ENCODE peak calls at places on chromosomes 2 and 18, in six cellular contexts. P is foreskin fibroblast, U is astrocyte of the cerebellum, D is HFFc6, N is fibroblast of mammary gland, R is cardiac muscle cell. H is an unnamed sample.

GRCh38 chr2:39128919-39129391 is 8.1 kb upstream of the SOS1 start:
- DNase-seq in P (no peak), U (no peak), D (no peak), N (peak), R (peak), H (no peak)

GRCh38 chr2:236712961-236713673 is 143.5 kb downstream of the ACKR3 start:
- DNase-seq in P (no peak), U (no peak), D (no peak), N (no peak), R (no peak), H (no peak)

GRCh38 chr2:148930046-148930775 is 55.2 kb downstream of the KIF5C start:
- DNase-seq in P (peak), U (no peak), D (no peak), N (peak), R (peak), H (no peak)

GRCh38 chr2:184680825-184681224 is 82.5 kb downstream of the ZNF804A start:
- DNase-seq in P (no peak), U (no peak), D (no peak), N (no peak), R (no peak), H (no peak)

GRCh38 chr2:221501210-221501882 is 70.8 kb downstream of the EPHA4 start:
- DNase-seq in P (peak), U (peak), D (peak), N (peak), R (peak), H (no peak)

GRCh38 chr18:57048351-57048750 is 98.5 kb upstream of the BOD1L2 start:
- DNase-seq in P (no peak), U (no peak), D (no peak), N (no peak), R (no peak), H (no peak)

GRCh38 chr2:201654611-201655384 is 11.5 kb upstream of the TMEM237 start:
- DNase-seq in P (peak), U (peak), D (peak), N (peak), R (peak), H (no peak)

GRCh38 chr2:8754056-8754790 is 72.4 kb downstream of the ID2 start:
- DNase-seq in P (peak), U (peak), D (no peak), N (peak), R (peak), H (no peak)

GRCh38 chr2:119291588-119292167 is 68.0 kb downstream of the STEAP3 start:
- DNase-seq in P (no peak), U (no peak), D (no peak), N (no peak), R (no peak), H (no peak)

GRCh38 chr18:36153203-36153602 is 23.5 kb downstream of the ELP2 start:
- DNase-seq in P (peak), U (peak), D (peak), N (peak), R (peak), H (no peak)

GRCh38 chr2:26444236-26444635 is 33.7 kb downstream of the OTOF start:
- DNase-seq in P (no peak), U (no peak), D (no peak), N (no peak), R (no peak), H (no peak)

GRCh38 chr2:39787950-39788349 is 8.9 kb upstream of the THUMPD2 start:
- DNase-seq in P (peak), U (no peak), D (no peak), N (no peak), R (no peak), H (no peak)

GRCh38 chr2:53784431-53784830 is 2.3 kb downstream of the ASB3 start:
- DNase-seq in P (peak), U (no peak), D (peak), N (no peak), R (peak), H (no peak)

GRCh38 chr2:151292124-151292523 is 2.7 kb upstream of the NMI start:
- DNase-seq in P (no peak), U (no peak), D (no peak), N (no peak), R (no peak), H (no peak)

GRCh38 chr18:48735070-48735676 is 196.3 kb downstream of the CTIF start:
- DNase-seq in P (peak), U (no peak), D (peak), N (peak), R (no peak), H (no peak)

GRCh38 chr2:17583646-17584045 is 43.1 kb downstream of the VSNL1 start:
- DNase-seq in P (no peak), U (no peak), D (no peak), N (peak), R (peak), H (no peak)

GRCh38 chr2:235511187-235511661 is 17.4 kb downstream of the AGAP1 start:
- DNase-seq in P (peak), U (peak), D (peak), N (peak), R (peak), H (no peak)

GRCh38 chr2:43341959-43342757 is 115.8 kb upstream of the ZFP36L2 start:
- DNase-seq in P (no peak), U (no peak), D (no peak), N (no peak), R (no peak), H (no peak)
- TF ChIP-seq CTCF in P (no peak), U (no peak), D (no peak), N (no peak), R (no peak), H (no peak)

GRCh38 chr2:7031424-7032245 is 114.4 kb downstream of the RNF144A start:
- DNase-seq in P (peak), U (no peak), D (no peak), N (peak), R (peak), H (no peak)
- TF ChIP-seq CTCF in P (no peak), U (no peak), D (no peak), N (no peak), R (no peak), H (no peak)

GRCh38 chr18:58087928-58088722 is 44.1 kb downstream of the NEDD4L start:
- DNase-seq in P (no peak), U (no peak), D (no peak), N (peak), R (no peak), H (no peak)

GRCh38 chr18:58095251-58095650 is 51.2 kb downstream of the NEDD4L start:
- DNase-seq in P (no peak), U (no peak), D (no peak), N (no peak), R (no peak), H (no peak)

GRCh38 chr18:58093311-58093790 is 49.3 kb downstream of the NEDD4L start:
- DNase-seq in P (no peak), U (no peak), D (no peak), N (no peak), R (no peak), H (no peak)

GRCh38 chr18:58088723-58089074 is 44.7 kb downstream of the NEDD4L start:
- DNase-seq in P (no peak), U (no peak), D (no peak), N (no peak), R (no peak), H (no peak)

GRCh38 chr18:58091099-58091611 is 47.1 kb downstream of the NEDD4L start:
- DNase-seq in P (no peak), U (no peak), D (no peak), N (no peak), R (no peak), H (no peak)
- TF ChIP-seq CTCF in P (no peak), U (no peak), D (no peak), N (no peak), R (no peak), H (no peak)

GRCh38 chr18:14075196-14075595 is 57.0 kb downstream of the ZNF519 start:
- DNase-seq in P (no peak), U (no peak), D (no peak), N (no peak), R (no peak), H (no peak)

GRCh38 chr18:14074187-14074586 is 58.0 kb downstream of the ZNF519 start:
- DNase-seq in P (no peak), U (no peak), D (no peak), N (no peak), R (no peak), H (no peak)
- TF ChIP-seq CTCF in P (no peak), U (no peak), D (peak), N (no peak), R (no peak), H (peak)

GRCh38 chr18:69002233-69002632 is 204.4 kb downstream of the CCDC102B start:
- DNase-seq in P (no peak), U (no peak), D (no peak), N (peak), R (no peak), H (no peak)
- TF ChIP-seq CTCF in P (no peak), U (peak), D (peak), N (peak), R (no peak), H (peak)

GRCh38 chr2:77977486-77978063 is 455.4 kb upstream of the LRRTM4 start:
- DNase-seq in P (no peak), U (no peak), D (no peak), N (no peak), R (no peak), H (no peak)
- TF ChIP-seq CTCF in P (no peak), U (no peak), D (no peak), N (no peak), R (no peak), H (no peak)